ENCODE peak calls at places on chromosomes 13 and 19, in seven cellular contexts. D is tibial nerve; I is thoracic aorta; S is H1; N is MM.1S; Y is CD8-positive, alpha-beta memory T cell; F is A549. M is an unnamed sample.

GRCh38 chr19:13806728-13807127 is 11.5 kb downstream of the ZSWIM4 start:
- DNase-seq in D (no peak), I (no peak), S (no peak), N (no peak), Y (no peak), F (no peak), M (no peak)

GRCh38 chr19:52464798-52465470 is 11.6 kb downstream of the ZNF578 start:
- DNase-seq in D (no peak), I (no peak), S (no peak), N (peak; percentile 8), Y (no peak), F (peak; percentile 24), M (no peak)

GRCh38 chr13:51674276-51674675 is 90.0 kb downstream of the WDFY2 start:
- DNase-seq in D (no peak), I (no peak), S (no peak), N (no peak), Y (no peak), F (no peak), M (no peak)

GRCh38 chr19:29121684-29122083 is 91.3 kb downstream of the UQCRFS1 start:
- DNase-seq in D (peak; percentile 30), I (no peak), S (peak; percentile 13), N (no peak), Y (no peak), F (peak; percentile 31), M (no peak)

GRCh38 chr19:7287716-7288115 is 6.5 kb downstream of the INSR start:
- DNase-seq in D (no peak), I (no peak), S (no peak), N (no peak), Y (no peak), F (peak; percentile 17), M (no peak)

GRCh38 chr19:1244693-1245451 is 3.3 kb downstream of the ATP5F1D start:
- DNase-seq in D (no peak), I (no peak), S (no peak), N (no peak), Y (no peak), F (no peak), M (no peak)

GRCh38 chr13:114088863-114089262 is 43.6 kb downstream of the RASA3 start:
- DNase-seq in D (no peak), I (no peak), S (no peak), N (no peak), Y (no peak), F (no peak), M (no peak)

GRCh38 chr13:46121597-46122163 is 16.8 kb upstream of the CPB2 start:
- DNase-seq in D (no peak), I (no peak), S (no peak), N (no peak), Y (no peak), F (no peak), M (no peak)

GRCh38 chr13:111251646-111252448 is 68.6 kb upstream of the TEX29 start:
- DNase-seq in D (no peak), I (no peak), S (no peak), N (no peak), Y (no peak), F (no peak), M (no peak)

GRCh38 chr13:42392706-42393572 is 121.0 kb downstream of the AKAP11 start:
- DNase-seq in D (no peak), I (no peak), S (no peak), N (no peak), Y (no peak), F (no peak), M (peak; percentile 86)

GRCh38 chr13:75271851-75272250 is 210.1 kb downstream of the TBC1D4 start:
- DNase-seq in D (no peak), I (no peak), S (no peak), N (no peak), Y (no peak), F (no peak), M (no peak)

GRCh38 chr13:43006893-43007631 is 15.0 kb upstream of the EPSTI1 start:
- DNase-seq in D (no peak), I (no peak), S (no peak), N (no peak), Y (no peak), F (no peak), M (no peak)

GRCh38 chr13:98176777-98177608 is at the start of gene RNF113B:
- DNase-seq in D (no peak), I (no peak), S (no peak), N (no peak), Y (no peak), F (no peak), M (no peak)

GRCh38 chr19:19514881-19515763 is at the start of gene TSSK6:
- DNase-seq in D (no peak), I (no peak), S (no peak), N (no peak), Y (no peak), F (peak; percentile 44), M (no peak)

GRCh38 chr13:98890186-98890585 is 87.7 kb downstream of the DOCK9 start:
- DNase-seq in D (peak; percentile 53), I (no peak), S (no peak), N (no peak), Y (no peak), F (no peak), M (no peak)

GRCh38 chr19:4089400-4089908 is 22.8 kb upstream of the ZBTB7A start:
- DNase-seq in D (no peak), I (no peak), S (no peak), N (no peak), Y (peak; percentile 52), F (no peak), M (peak; percentile 30)

GRCh38 chr19:14830702-14831101 is 4.3 kb downstream of the OR7A5 start:
- DNase-seq in D (no peak), I (no peak), S (no peak), N (no peak), Y (no peak), F (no peak), M (no peak)

GRCh38 chr19:409515-410242 is 732 bp upstream of the C2CD4C start:
- DNase-seq in D (no peak), I (no peak), S (no peak), N (no peak), Y (no peak), F (no peak), M (no peak)

GRCh38 chr19:30699871-30700280 is 327.7 kb downstream of the ZNF536 start:
- DNase-seq in D (no peak), I (no peak), S (no peak), N (no peak), Y (no peak), F (no peak), M (no peak)

GRCh38 chr13:45381196-45381595 is 37.0 kb downstream of the SLC25A30 start:
- DNase-seq in D (no peak), I (no peak), S (no peak), N (no peak), Y (no peak), F (no peak), M (no peak)

GRCh38 chr13:19838726-19839342 is 24.6 kb downstream of the ZMYM5 start:
- DNase-seq in D (no peak), I (no peak), S (no peak), N (no peak), Y (no peak), F (no peak), M (no peak)

GRCh38 chr13:75600371-75600770 is 35.8 kb upstream of the LMO7 start:
- DNase-seq in D (no peak), I (no peak), S (no peak), N (no peak), Y (no peak), F (no peak), M (no peak)

GRCh38 chr19:13103961-13104847 is 1.5 kb upstream of the LYL1 start:
- DNase-seq in D (no peak), I (no peak), S (no peak), N (peak; percentile 72), Y (peak; percentile 58), F (no peak), M (peak; percentile 69)

GRCh38 chr19:1582201-1582600 is 10.5 kb downstream of the MBD3 start:
- DNase-seq in D (no peak), I (no peak), S (no peak), N (no peak), Y (no peak), F (no peak), M (no peak)

GRCh38 chr13:40613954-40614353 is 52.5 kb downstream of the FOXO1 start:
- DNase-seq in D (no peak), I (no peak), S (no peak), N (no peak), Y (no peak), F (no peak), M (no peak)
- H3K27ac ChIP-seq in D (peak overlapping the region; percentile 29), I (peak overlapping the region; percentile 42), S (no peak overlapping the region), N (no peak overlapping the region), Y (peak overlapping the region; percentile 68), F (no peak overlapping the region), M (peak overlapping the region; percentile 92)

DNA sequence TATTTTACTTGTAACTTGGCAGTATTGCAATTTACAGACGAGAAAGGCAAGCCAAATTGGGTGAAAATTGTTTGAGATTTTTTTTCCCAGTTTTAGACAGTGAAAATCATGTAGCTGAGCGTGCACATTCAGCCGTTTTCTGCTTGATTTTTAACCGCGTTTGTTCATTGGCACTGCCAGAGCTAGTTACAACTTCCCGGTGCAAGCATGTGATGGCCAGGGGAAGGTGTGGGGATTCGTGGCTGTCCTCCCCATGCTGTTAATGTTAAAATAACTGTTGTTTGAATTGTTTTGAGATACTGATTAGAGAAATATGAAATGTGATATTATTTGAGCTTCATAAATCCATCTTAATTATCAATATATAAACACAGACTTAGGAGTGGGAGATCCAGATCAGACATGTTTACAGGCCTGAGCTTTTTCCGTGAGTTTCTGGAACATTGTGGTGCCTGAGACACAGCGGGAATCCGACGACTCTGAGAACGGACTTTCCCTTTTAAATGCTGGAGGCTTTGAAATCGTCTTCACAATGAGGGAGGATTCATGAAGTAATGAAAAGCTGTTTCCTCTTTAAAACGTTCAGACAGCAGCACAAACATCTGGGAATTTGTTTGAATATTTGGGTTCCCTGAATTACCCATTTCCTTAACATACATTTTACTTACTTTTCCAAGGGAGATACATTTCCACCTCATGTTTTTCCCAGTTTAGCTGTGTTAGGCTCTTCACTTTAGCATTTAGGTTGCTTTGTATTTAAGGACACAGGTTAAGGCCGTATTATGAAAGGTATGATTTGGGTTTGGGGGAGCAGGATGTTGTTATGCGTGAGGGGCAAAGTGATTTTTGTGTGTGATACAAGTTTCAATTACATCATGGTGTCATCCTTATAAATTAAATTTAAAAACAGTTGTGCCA is 125.8 kb downstream of the KCNRG start:
- DNase-seq in D (peak; percentile 34), I (no peak), S (no peak), N (no peak), Y (no peak), F (no peak), M (no peak)
- H3K4me1 ChIP-seq in D (peaks cover 34% of the 10 kb centered on the region), I (peaks cover 5% of the 10 kb centered on the region), S (no peaks in the 10 kb centered on the region), N (no peaks in the 10 kb centered on the region), Y (no peaks in the 10 kb centered on the region), F (no peaks in the 10 kb centered on the region), M (no peaks in the 10 kb centered on the region)

GRCh38 chr19:43534305-43534612 is 1.3 kb downstream of the ZNF575 start:
- DNase-seq in D (no peak), I (no peak), S (no peak), N (no peak), Y (no peak), F (no peak), M (no peak)
- H3K27ac ChIP-seq in D (peak overlapping the region; percentile 89), I (peak overlapping the region; percentile 98), S (no peak overlapping the region), N (no peak overlapping the region), Y (no peak overlapping the region), F (no peak overlapping the region), M (peak overlapping the region; percentile 74)

DNA sequence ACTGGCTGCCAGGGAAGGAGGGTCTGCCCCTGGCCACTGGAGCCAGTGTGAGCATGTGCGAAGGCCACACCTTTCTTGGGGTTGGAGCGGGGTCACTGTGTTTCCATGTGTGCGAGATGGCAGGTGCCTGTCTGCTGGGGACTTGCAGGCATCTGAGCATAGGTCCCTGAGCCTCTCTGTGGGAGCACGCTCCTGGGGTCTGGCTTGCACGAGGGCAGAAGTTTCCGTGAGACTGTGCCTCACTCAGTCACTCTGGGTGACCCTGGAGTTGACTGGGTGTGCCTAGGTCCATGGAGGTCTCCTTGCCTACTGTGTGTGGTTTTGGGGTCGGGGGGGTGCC is 31.3 kb downstream of the PAK4 start:
- DNase-seq in D (no peak), I (no peak), S (no peak), N (no peak), Y (no peak), F (no peak), M (no peak)
- H3K4me1 ChIP-seq in D (peaks cover 77% of the 10 kb centered on the region), I (peaks cover 25% of the 10 kb centered on the region), S (peaks cover 39% of the 10 kb centered on the region), N (no peaks in the 10 kb centered on the region), Y (no peaks in the 10 kb centered on the region), F (peaks cover 42% of the 10 kb centered on the region), M (no peaks in the 10 kb centered on the region)

M was measured in CD4-positive, CD25-positive, alpha-beta regulatory T cell.